ENCODE peak calls at places on chromosomes 6 and 20, in seven cellular contexts. L, Y, D, I, T, X and S are unnamed samples.

GRCh38 chr6:112018619-112019416 is 35.1 kb upstream of the CCN6 start:
- DNase-seq in L (peak), Y (no peak), D (peak), I (no peak), T (no peak), X (no peak), S (no peak)

GRCh38 chr6:16358531-16359138 is 120.2 kb downstream of the GMPR start:
- DNase-seq in L (no peak), Y (no peak), D (no peak), I (no peak), T (no peak), X (no peak), S (no peak)

GRCh38 chr6:15322781-15323536 is 77.1 kb downstream of the JARID2 start:
- DNase-seq in L (no peak), Y (no peak), D (no peak), I (no peak), T (no peak), X (no peak), S (no peak)

GRCh38 chr20:15297059-15297875 is 959.9 kb upstream of the FLRT3 start:
- DNase-seq in L (no peak), Y (no peak), D (no peak), I (no peak), T (no peak), X (no peak), S (no peak)

GRCh38 chr20:4726710-4727391 is 5.1 kb downstream of the PRND start:
- DNase-seq in L (no peak), Y (no peak), D (peak), I (no peak), T (peak), X (peak), S (no peak)

GRCh38 chr20:19758888-19759331 is 852 bp downstream of the RIN2 start:
- DNase-seq in L (peak), Y (no peak), D (no peak), I (peak), T (no peak), X (no peak), S (no peak)

GRCh38 chr6:28585335-28585734 is 59.7 kb downstream of the GPX5 start:
- DNase-seq in L (no peak), Y (no peak), D (no peak), I (no peak), T (no peak), X (no peak), S (no peak)

GRCh38 chr6:142542704-142543233 is 241.0 kb downstream of the ADGRG6 start:
- DNase-seq in L (peak), Y (no peak), D (peak), I (no peak), T (no peak), X (no peak), S (no peak)

GRCh38 chr20:51178153-51178552 is 155.2 kb upstream of the KCNG1 start:
- DNase-seq in L (no peak), Y (no peak), D (no peak), I (no peak), T (no peak), X (no peak), S (no peak)

GRCh38 chr6:169051371-169051770 is 202.3 kb downstream of the THBS2 start:
- DNase-seq in L (no peak), Y (no peak), D (no peak), I (no peak), T (no peak), X (no peak), S (no peak)

GRCh38 chr6:105509506-105510331 is 106.8 kb upstream of the PREP start:
- DNase-seq in L (peak), Y (no peak), D (no peak), I (no peak), T (no peak), X (no peak), S (no peak)

GRCh38 chr6:143579703-143580102 is 68.2 kb upstream of the FUCA2 start:
- DNase-seq in L (peak), Y (no peak), D (peak), I (no peak), T (no peak), X (no peak), S (no peak)